ENCODE peak calls at places on chromosomes 7 and 10, in six cellular contexts. V is mammary epithelial cell, P is occipital lobe, H is amniotic stem cell, D is ascending aorta, Z is non-pigmented ciliary epithelial cell. R is an unnamed sample.

GRCh38 chr7:43152696-43153095 is 40.2 kb downstream of the HECW1 start:
- DNase-seq in V (no peak), P (no peak), H (no peak), D (no peak), Z (no peak), R (no peak)

GRCh38 chr7:100867040-100867795 is at the start of gene TRIP6:
- DNase-seq in V (peak), P (peak), H (peak), D (peak), Z (peak), R (peak)

GRCh38 chr10:96747734-96748550 is 27.6 kb upstream of the PIK3AP1 start:
- DNase-seq in V (peak), P (no peak), H (no peak), D (no peak), Z (no peak), R (no peak)

GRCh38 chr10:34666008-34666700 is 148.9 kb downstream of the PARD3 start:
- DNase-seq in V (peak), P (no peak), H (peak), D (no peak), Z (peak), R (peak)

GRCh38 chr10:92789826-92790225 is 58.5 kb upstream of the EXOC6 start:
- DNase-seq in V (no peak), P (no peak), H (no peak), D (no peak), Z (no peak), R (no peak)

GRCh38 chr7:6422926-6423632 is 24.7 kb downstream of the DAGLB start:
- DNase-seq in V (no peak), P (no peak), H (no peak), D (no peak), Z (no peak), R (no peak)

GRCh38 chr10:75432176-75432575 is 752 bp downstream of the LRMDA start:
- DNase-seq in V (no peak), P (no peak), H (no peak), D (no peak), Z (no peak), R (no peak)

GRCh38 chr7:15007507-15007906 is 105.0 kb upstream of the DGKB start:
- DNase-seq in V (peak), P (no peak), H (no peak), D (no peak), Z (no peak), R (peak)

GRCh38 chr10:13587367-13587766 is 602 bp downstream of the PRPF18 start:
- DNase-seq in V (peak), P (no peak), H (no peak), D (no peak), Z (no peak), R (peak)

GRCh38 chr10:47156873-47157272 is 143.1 kb upstream of the GDF10 start:
- DNase-seq in V (no peak), P (no peak), H (no peak), D (no peak), Z (no peak), R (no peak)

GRCh38 chr7:22832422-22832821 is 9.8 kb upstream of the TOMM7 start:
- DNase-seq in V (no peak), P (no peak), H (no peak), D (no peak), Z (no peak), R (no peak)

GRCh38 chr10:14399641-14400040 is 68.9 kb upstream of the FRMD4A start:
- DNase-seq in V (peak), P (no peak), H (no peak), D (no peak), Z (no peak), R (peak)

GRCh38 chr7:104971290-104972071 is 42.5 kb upstream of the KMT2E start:
- DNase-seq in V (peak), P (no peak), H (no peak), D (no peak), Z (no peak), R (no peak)

GRCh38 chr10:89086801-89087513 is 96.4 kb downstream of the FAS start:
- DNase-seq in V (no peak), P (no peak), H (no peak), D (peak), Z (peak), R (no peak)

GRCh38 chr7:74173866-74174605 is at the start of gene EIF4H:
- DNase-seq in V (peak), P (peak), H (peak), D (peak), Z (peak), R (peak)

GRCh38 chr7:17558558-17559332 is 260.3 kb downstream of the AHR start:
- DNase-seq in V (no peak), P (no peak), H (no peak), D (no peak), Z (no peak), R (no peak)

GRCh38 chr7:44258423-44258760 is 57.6 kb downstream of the YKT6 start:
- DNase-seq in V (no peak), P (no peak), H (no peak), D (no peak), Z (no peak), R (no peak)

GRCh38 chr7:28106316-28106957 is 74.2 kb downstream of the JAZF1 start:
- DNase-seq in V (no peak), P (no peak), H (no peak), D (no peak), Z (peak), R (no peak)

GRCh38 chr7:106583706-106584690 is 77.0 kb downstream of the CCDC71L start:
- DNase-seq in V (no peak), P (no peak), H (no peak), D (no peak), Z (no peak), R (no peak)

GRCh38 chr7:101234636-101235035 is 3.0 kb downstream of the CLDN15 start:
- DNase-seq in V (no peak), P (no peak), H (no peak), D (no peak), Z (no peak), R (no peak)

R was measured in foreskin keratinocyte.